ENCODE peak calls at places on chromosomes 7 and 10, in four cellular contexts. Y is hepatocyte, V is fibroblast of lung, N is H1. Q is an unnamed sample.

GRCh38 chr7:148773344-148773743 is 74.6 kb downstream of the CUL1 start:
- DNase-seq in Y (no peak), V (peak; percentile 26), N (no peak), Q (no peak)

GRCh38 chr7:139620676-139621344 is 97.3 kb downstream of the CLEC2L start:
- DNase-seq in Y (peak; percentile 56), V (no peak), N (no peak), Q (peak; percentile 82)

GRCh38 chr7:14381936-14382335 is 392.5 kb upstream of the ETV1 start:
- DNase-seq in Y (no peak), V (no peak), N (no peak), Q (no peak)

GRCh38 chr10:52066383-52066782 is 247.7 kb upstream of the DKK1 start:
- DNase-seq in Y (no peak), V (no peak), N (no peak), Q (peak; percentile 69)

GRCh38 chr7:138945169-138945568 is 36.0 kb downstream of the KIAA1549 start:
- DNase-seq in Y (no peak), V (no peak), N (no peak), Q (no peak)

GRCh38 chr10:83991986-83992753 is 147.1 kb upstream of the GHITM start:
- DNase-seq in Y (peak; percentile 58), V (peak; percentile 2), N (peak; percentile 17), Q (peak; percentile 91)

GRCh38 chr7:129225206-129225930 is 538 bp downstream of the AHCYL2 start:
- DNase-seq in Y (peak; percentile 72), V (peak; percentile 48), N (no peak), Q (peak; percentile 76)

GRCh38 chr10:69057261-69057950 is 30.5 kb upstream of the SRGN start:
- DNase-seq in Y (no peak), V (no peak), N (no peak), Q (peak; percentile 51)

GRCh38 chr10:110457851-110458582 is 39.7 kb upstream of the DUSP5 start:
- DNase-seq in Y (no peak), V (no peak), N (no peak), Q (no peak)

GRCh38 chr7:151806204-151806603 is 70.7 kb downstream of the PRKAG2 start:
- DNase-seq in Y (peak; percentile 69), V (peak; percentile 46), N (no peak), Q (no peak)

GRCh38 chr10:71378341-71379117 is 18.2 kb upstream of the CDH23 start:
- DNase-seq in Y (no peak), V (no peak), N (no peak), Q (no peak)

GRCh38 chr7:112395411-112395810 is 54.8 kb upstream of the IFRD1 start:
- DNase-seq in Y (no peak), V (no peak), N (no peak), Q (no peak)

DNA sequence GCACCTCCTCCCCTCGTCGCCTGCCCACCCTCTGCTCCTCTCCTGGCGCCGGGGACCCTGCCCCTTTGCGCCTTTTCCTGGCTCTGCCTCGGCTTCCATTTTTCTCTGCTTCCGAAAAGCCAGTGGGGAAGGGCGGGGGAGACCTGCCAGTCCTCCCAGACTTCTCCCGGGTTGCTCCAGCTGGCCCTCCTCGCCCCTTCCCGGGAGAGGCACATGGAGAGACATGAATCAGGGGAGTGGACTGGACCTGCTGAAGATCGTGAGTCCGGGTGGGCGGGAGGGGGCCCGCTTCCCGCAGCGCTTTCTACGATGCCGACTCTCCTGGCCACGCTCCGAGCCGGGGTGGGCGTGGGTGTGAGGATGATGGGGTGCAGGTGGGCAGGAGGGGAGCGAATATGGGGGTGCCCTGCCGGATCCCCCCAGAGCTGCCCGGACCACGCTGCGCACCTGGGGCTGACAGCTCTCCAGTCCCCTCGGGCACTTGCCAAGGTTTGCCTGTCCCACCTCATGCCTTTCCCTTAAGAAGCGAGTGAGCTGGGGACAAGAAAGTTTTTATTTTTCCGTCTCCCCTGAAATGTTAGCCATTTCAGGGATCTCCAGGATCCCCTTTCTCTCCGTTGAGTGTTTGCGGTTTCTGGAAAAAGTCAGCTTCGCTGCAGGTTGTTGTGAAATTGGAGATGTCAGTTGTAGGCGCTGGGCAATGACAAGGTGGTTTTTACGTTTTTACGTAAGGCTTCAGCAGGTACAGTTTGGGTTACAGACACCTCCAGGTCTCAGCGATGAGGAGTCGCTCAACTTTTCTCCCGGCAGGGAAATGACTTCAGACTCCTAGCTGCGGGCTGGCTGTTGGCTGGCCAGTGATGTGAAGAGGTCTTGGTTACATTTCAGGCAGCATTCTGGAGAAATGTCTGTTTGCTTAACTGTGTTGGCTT is 999 bp downstream of the CACNB2 start:
- DNase-seq in Y (no peak), V (peak; percentile 33), N (no peak), Q (peak; percentile 57)
- TF ChIP-seq EZH2 in Y (no peak), V (no peak), N (no peak), Q (no peak)

DNA sequence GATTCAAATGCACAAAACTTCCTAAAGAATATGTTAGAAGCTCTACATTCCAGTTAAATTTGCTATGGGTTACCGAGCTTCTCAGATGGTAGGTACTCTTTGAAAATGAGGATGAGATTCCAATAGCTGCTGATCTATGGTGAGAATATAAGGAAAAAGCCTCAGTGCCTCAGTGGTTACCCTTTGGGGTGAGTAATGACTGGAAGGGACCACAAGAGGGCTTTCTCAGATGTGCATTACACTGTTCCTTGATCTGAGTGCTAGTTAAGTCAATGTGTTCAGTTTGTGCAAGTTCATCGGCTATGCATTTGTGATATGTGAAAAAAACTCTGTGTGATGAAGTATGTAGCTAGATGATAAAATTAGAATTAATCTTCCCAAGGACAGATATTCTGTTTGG is 3.5 kb downstream of the NRCAM start:
- DNase-seq in Y (peak; percentile 25), V (peak; percentile 43), N (no peak), Q (peak; percentile 67)
- TF ChIP-seq EZH2 in Y (no peak), V (no peak), N (no peak), Q (no peak)

DNA sequence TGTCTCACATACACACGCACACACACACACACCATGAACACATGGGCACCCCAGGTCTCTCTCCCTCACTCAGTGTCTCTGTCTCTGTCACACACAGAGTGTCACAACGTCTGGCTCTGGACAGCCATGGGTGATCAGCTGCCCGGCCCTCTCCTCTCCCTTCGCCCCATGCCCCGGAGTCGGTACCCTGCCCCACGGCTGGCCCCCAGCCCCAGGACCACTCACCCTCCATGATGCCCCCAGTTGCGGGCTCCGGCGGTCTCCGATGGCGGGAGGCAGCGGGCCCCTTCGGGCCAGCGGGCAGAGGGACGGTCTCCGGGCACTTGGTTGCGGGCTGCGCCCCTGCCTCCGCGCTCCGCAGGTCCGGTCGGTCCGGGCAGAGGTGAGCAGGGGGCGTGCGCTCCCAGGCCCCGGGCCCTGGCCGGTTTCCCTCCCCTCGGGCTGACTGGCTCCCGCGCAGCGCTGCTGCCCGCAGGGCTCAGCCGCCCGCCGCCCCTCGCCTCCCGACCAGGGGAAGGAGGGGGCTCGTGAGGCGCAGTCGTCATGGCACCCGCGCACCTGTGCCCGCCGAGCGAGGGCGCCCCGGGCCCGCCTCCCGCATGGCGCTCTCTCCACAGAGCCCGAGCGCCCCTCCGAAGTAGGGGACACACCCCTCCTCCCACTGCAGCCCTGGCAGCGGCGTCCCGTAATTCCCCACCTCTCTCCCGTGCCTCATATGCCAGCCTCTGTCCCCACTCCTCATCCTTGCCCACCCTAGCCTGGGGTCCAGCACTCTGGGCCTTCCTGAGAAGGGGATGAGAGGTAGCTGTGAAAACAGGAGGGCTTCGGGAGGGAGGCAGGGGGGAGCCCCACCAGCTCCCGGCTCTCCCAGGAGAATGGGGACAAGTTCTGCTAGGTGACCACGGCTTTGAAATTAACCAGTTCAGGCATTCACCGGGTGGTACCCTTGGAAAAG is at the start of gene NPFFR1:
- DNase-seq in Y (peak; percentile 28), V (no peak), N (no peak), Q (peak; percentile 82)
- TF ChIP-seq EZH2 in Y (peak; percentile 76), V (peak; percentile 67), N (peak; percentile 66), Q (no peak)

DNA sequence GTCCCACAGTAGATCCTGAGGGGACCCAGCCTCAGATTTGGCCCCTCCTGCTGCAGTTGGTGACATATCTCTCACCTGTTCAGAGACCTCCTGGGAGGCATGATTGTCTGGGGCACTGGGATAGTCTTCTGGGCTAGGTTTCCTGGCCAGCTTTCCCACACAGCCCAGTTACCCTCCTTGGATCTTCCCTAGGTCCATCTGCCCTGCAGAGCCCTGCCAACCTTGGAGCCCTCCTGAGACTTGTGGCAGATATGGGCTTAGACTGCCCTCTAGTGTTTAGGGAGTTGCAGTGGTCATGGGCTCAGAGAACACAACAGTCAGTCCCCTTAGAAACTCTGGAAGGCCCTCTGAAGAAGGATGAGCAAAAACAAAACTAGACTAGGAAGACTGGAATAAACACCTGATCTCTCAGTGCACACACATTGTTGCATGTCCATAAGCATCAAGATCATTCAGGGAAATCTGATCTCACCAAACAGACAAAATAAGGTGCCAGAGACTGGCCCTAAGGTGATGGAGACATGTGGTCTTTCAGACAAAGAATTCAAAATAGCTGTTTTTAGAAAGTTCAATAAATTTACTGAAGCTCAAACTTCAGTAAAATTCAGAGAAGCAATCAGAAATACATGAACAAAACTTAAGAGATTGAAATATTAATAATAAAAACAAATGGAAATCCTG is 324.6 kb downstream of the ATRNL1 start:
- DNase-seq in Y (peak; percentile 70), V (peak; percentile 44), N (peak; percentile 27), Q (peak; percentile 89)
- TF ChIP-seq EZH2 in Y (no peak), V (no peak), N (no peak), Q (no peak)

GRCh38 chr7:25815711-25816110 is 336.3 kb upstream of the NFE2L3 start:
- DNase-seq in Y (no peak), V (no peak), N (no peak), Q (no peak)
- TF ChIP-seq EZH2 in Y (no peak), V (no peak), N (no peak), Q (no peak)

GRCh38 chr7:27152816-27153486 is 568 bp upstream of the HOXA3 start:
- DNase-seq in Y (no peak), V (no peak), N (no peak), Q (peak; percentile 46)
- TF ChIP-seq EZH2 in Y (no peak), V (no peak), N (peak; percentile 62), Q (peak; percentile 80)

GRCh38 chr7:27237735-27238334 is 4.8 kb upstream of the EVX1 start:
- DNase-seq in Y (no peak), V (peak; percentile 16), N (no peak), Q (no peak)
- TF ChIP-seq EZH2 in Y (no peak), V (no peak), N (no peak), Q (peak; percentile 37)